ENCODE peak calls at places on chromosomes 12 and 14, in nine cellular contexts. One of them, this sample, is unnamed.

GRCh38 chr12:119710374-119710773 is 42.4 kb downstream of the PRKAB1 start:
- DNase-seq in heart right ventricle: no peak
- DNase-seq in HCT116: no peak
- DNase-seq in fibroblast of pulmonary artery: no peak
- DNase-seq in A549: no peak
- DNase-seq in progenitor cell of endocrine pancreas: no peak
- DNase-seq in RWPE1: peak
- DNase-seq in Calu3: peak
- DNase-seq in neural progenitor cell: no peak
- DNase-seq in this sample: no peak

GRCh38 chr12:118336123-118336522 is 36.6 kb downstream of the TAOK3 start:
- DNase-seq in heart right ventricle: no peak
- DNase-seq in HCT116: no peak
- DNase-seq in fibroblast of pulmonary artery: no peak
- DNase-seq in A549: no peak
- DNase-seq in progenitor cell of endocrine pancreas: no peak
- DNase-seq in RWPE1: no peak
- DNase-seq in Calu3: no peak
- DNase-seq in neural progenitor cell: no peak
- DNase-seq in this sample: no peak

GRCh38 chr14:60862283-60862682 is 118.6 kb downstream of the TRMT5 start:
- DNase-seq in heart right ventricle: peak
- DNase-seq in HCT116: no peak
- DNase-seq in fibroblast of pulmonary artery: peak
- DNase-seq in A549: no peak
- DNase-seq in progenitor cell of endocrine pancreas: no peak
- DNase-seq in RWPE1: no peak
- DNase-seq in Calu3: peak
- DNase-seq in neural progenitor cell: no peak
- DNase-seq in this sample: peak

GRCh38 chr12:133083345-133083744 is 2.6 kb downstream of the ZNF140 start:
- DNase-seq in heart right ventricle: no peak
- DNase-seq in HCT116: no peak
- DNase-seq in fibroblast of pulmonary artery: no peak
- DNase-seq in A549: no peak
- DNase-seq in progenitor cell of endocrine pancreas: no peak
- DNase-seq in RWPE1: no peak
- DNase-seq in Calu3: no peak
- DNase-seq in neural progenitor cell: no peak
- DNase-seq in this sample: no peak

GRCh38 chr14:34365309-34365915 is 96.6 kb downstream of the SPTSSA start:
- DNase-seq in heart right ventricle: no peak
- DNase-seq in HCT116: no peak
- DNase-seq in fibroblast of pulmonary artery: peak
- DNase-seq in A549: no peak
- DNase-seq in progenitor cell of endocrine pancreas: no peak
- DNase-seq in RWPE1: no peak
- DNase-seq in Calu3: no peak
- DNase-seq in neural progenitor cell: peak
- DNase-seq in this sample: no peak

GRCh38 chr14:96125536-96125935 is 79.1 kb upstream of the BDKRB2 start:
- DNase-seq in heart right ventricle: no peak
- DNase-seq in HCT116: no peak
- DNase-seq in fibroblast of pulmonary artery: peak
- DNase-seq in A549: no peak
- DNase-seq in progenitor cell of endocrine pancreas: no peak
- DNase-seq in RWPE1: no peak
- DNase-seq in Calu3: no peak
- DNase-seq in neural progenitor cell: no peak
- DNase-seq in this sample: no peak

GRCh38 chr14:21095430-21096205 is 2.8 kb downstream of the ZNF219 start:
- DNase-seq in heart right ventricle: peak
- DNase-seq in HCT116: no peak
- DNase-seq in fibroblast of pulmonary artery: peak
- DNase-seq in A549: no peak
- DNase-seq in progenitor cell of endocrine pancreas: no peak
- DNase-seq in RWPE1: no peak
- DNase-seq in Calu3: no peak
- DNase-seq in neural progenitor cell: peak
- DNase-seq in this sample: no peak

GRCh38 chr14:35632276-35633071 is 98.5 kb downstream of the INSM2 start:
- DNase-seq in heart right ventricle: no peak
- DNase-seq in HCT116: no peak
- DNase-seq in fibroblast of pulmonary artery: peak
- DNase-seq in A549: no peak
- DNase-seq in progenitor cell of endocrine pancreas: no peak
- DNase-seq in RWPE1: no peak
- DNase-seq in Calu3: no peak
- DNase-seq in neural progenitor cell: no peak
- DNase-seq in this sample: no peak

GRCh38 chr12:14665354-14666348 is 30.7 kb downstream of the GUCY2C start:
- DNase-seq in heart right ventricle: no peak
- DNase-seq in HCT116: peak
- DNase-seq in fibroblast of pulmonary artery: no peak
- DNase-seq in A549: no peak
- DNase-seq in progenitor cell of endocrine pancreas: no peak
- DNase-seq in RWPE1: peak
- DNase-seq in Calu3: no peak
- DNase-seq in neural progenitor cell: peak
- DNase-seq in this sample: no peak

GRCh38 chr14:87690076-87690661 is 302.8 kb downstream of the GALC start:
- DNase-seq in heart right ventricle: no peak
- DNase-seq in HCT116: no peak
- DNase-seq in fibroblast of pulmonary artery: no peak
- DNase-seq in A549: no peak
- DNase-seq in progenitor cell of endocrine pancreas: no peak
- DNase-seq in RWPE1: no peak
- DNase-seq in Calu3: no peak
- DNase-seq in neural progenitor cell: peak
- DNase-seq in this sample: no peak

GRCh38 chr14:63486729-63487128 is 56.4 kb downstream of the PPP2R5E start:
- DNase-seq in heart right ventricle: no peak
- DNase-seq in HCT116: no peak
- DNase-seq in fibroblast of pulmonary artery: no peak
- DNase-seq in A549: no peak
- DNase-seq in progenitor cell of endocrine pancreas: no peak
- DNase-seq in RWPE1: no peak
- DNase-seq in Calu3: no peak
- DNase-seq in neural progenitor cell: no peak
- DNase-seq in this sample: no peak

GRCh38 chr14:101665478-101666078 is 95.9 kb upstream of the PPP2R5C start:
- DNase-seq in heart right ventricle: no peak
- DNase-seq in HCT116: peak
- DNase-seq in fibroblast of pulmonary artery: peak
- DNase-seq in A549: peak
- DNase-seq in progenitor cell of endocrine pancreas: peak
- DNase-seq in RWPE1: peak
- DNase-seq in Calu3: peak
- DNase-seq in neural progenitor cell: peak
- DNase-seq in this sample: no peak

GRCh38 chr14:37559386-37559785 is 35.7 kb downstream of the FOXA1 start:
- DNase-seq in heart right ventricle: no peak
- DNase-seq in HCT116: no peak
- DNase-seq in fibroblast of pulmonary artery: peak
- DNase-seq in A549: no peak
- DNase-seq in progenitor cell of endocrine pancreas: no peak
- DNase-seq in RWPE1: no peak
- DNase-seq in Calu3: no peak
- DNase-seq in neural progenitor cell: no peak
- DNase-seq in this sample: no peak

GRCh38 chr12:30447061-30447750 is 248.5 kb downstream of the IPO8 start:
- DNase-seq in heart right ventricle: no peak
- DNase-seq in HCT116: no peak
- DNase-seq in fibroblast of pulmonary artery: peak
- DNase-seq in A549: no peak
- DNase-seq in progenitor cell of endocrine pancreas: no peak
- DNase-seq in RWPE1: no peak
- DNase-seq in Calu3: no peak
- DNase-seq in neural progenitor cell: no peak
- DNase-seq in this sample: no peak

GRCh38 chr14:106518054-106518943 is 991.9 kb downstream of the TMEM121 start:
- DNase-seq in heart right ventricle: no peak
- DNase-seq in HCT116: no peak
- DNase-seq in fibroblast of pulmonary artery: no peak
- DNase-seq in A549: no peak
- DNase-seq in progenitor cell of endocrine pancreas: no peak
- DNase-seq in RWPE1: no peak
- DNase-seq in Calu3: peak
- DNase-seq in neural progenitor cell: no peak
- DNase-seq in this sample: peak

GRCh38 chr12:20350495-20350894 is 17.8 kb upstream of the PDE3A start:
- DNase-seq in heart right ventricle: no peak
- DNase-seq in HCT116: no peak
- DNase-seq in fibroblast of pulmonary artery: peak
- DNase-seq in A549: no peak
- DNase-seq in progenitor cell of endocrine pancreas: no peak
- DNase-seq in RWPE1: no peak
- DNase-seq in Calu3: no peak
- DNase-seq in neural progenitor cell: no peak
- DNase-seq in this sample: no peak

GRCh38 chr12:19671695-19672094 is 232.4 kb downstream of the AEBP2 start:
- DNase-seq in heart right ventricle: no peak
- DNase-seq in HCT116: no peak
- DNase-seq in fibroblast of pulmonary artery: no peak
- DNase-seq in A549: no peak
- DNase-seq in progenitor cell of endocrine pancreas: no peak
- DNase-seq in RWPE1: no peak
- DNase-seq in Calu3: no peak
- DNase-seq in neural progenitor cell: no peak
- DNase-seq in this sample: no peak

DNA sequence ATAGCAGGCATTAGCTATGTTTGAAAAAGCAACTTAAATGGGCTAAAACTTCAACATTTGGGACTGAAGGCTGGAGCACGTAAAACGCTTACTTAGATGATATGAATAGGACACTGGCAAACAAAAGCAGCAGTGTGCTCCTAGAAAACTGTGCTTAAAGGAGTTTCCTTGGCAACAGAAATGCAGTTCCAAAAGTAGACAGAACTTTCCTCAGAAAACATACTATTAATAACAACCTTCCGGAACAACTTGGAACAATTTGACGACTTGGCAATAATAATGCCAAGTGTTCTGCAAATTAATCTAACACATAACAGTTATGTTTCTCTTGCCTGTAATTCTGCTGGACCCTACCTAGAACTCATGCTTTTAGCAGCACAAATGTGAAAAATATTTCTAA is 235.4 kb upstream of the NPAS3 start:
- DNase-seq in heart right ventricle: peak
- DNase-seq in HCT116: no peak
- DNase-seq in fibroblast of pulmonary artery: peak
- DNase-seq in A549: no peak
- DNase-seq in progenitor cell of endocrine pancreas: no peak
- DNase-seq in RWPE1: no peak
- DNase-seq in Calu3: no peak
- DNase-seq in neural progenitor cell: no peak
- DNase-seq in this sample: no peak
- TF ChIP-seq CTCF in heart right ventricle: no peak
- TF ChIP-seq CTCF in HCT116: no peak
- TF ChIP-seq CTCF in fibroblast of pulmonary artery: no peak
- TF ChIP-seq CTCF in A549: no peak
- TF ChIP-seq CTCF in progenitor cell of endocrine pancreas: no peak
- TF ChIP-seq CTCF in RWPE1: no peak
- TF ChIP-seq CTCF in Calu3: no peak
- TF ChIP-seq CTCF in neural progenitor cell: no peak
- TF ChIP-seq CTCF in this sample: no peak

DNA sequence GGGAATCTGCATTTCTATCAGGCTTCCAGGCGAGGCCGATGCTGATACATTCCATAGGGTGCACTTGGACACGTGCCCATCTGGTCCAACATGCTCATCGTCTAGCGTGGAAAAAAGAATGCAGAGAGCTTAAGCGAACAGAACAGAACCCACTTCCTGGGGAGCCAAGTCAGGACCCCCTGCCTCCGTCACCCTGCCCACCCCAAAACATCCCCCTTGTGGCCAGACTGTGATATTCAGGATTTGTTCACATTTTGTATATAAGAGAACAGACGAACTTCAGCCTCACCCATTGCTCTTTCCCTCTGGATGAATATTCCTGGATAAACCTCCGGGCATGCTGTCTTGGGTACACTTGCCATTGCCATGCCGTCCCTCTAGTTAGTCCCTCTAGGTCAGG is 4.3 kb upstream of the PIWIL1 start:
- DNase-seq in heart right ventricle: no peak
- DNase-seq in HCT116: no peak
- DNase-seq in fibroblast of pulmonary artery: no peak
- DNase-seq in A549: no peak
- DNase-seq in progenitor cell of endocrine pancreas: no peak
- DNase-seq in RWPE1: no peak
- DNase-seq in Calu3: no peak
- DNase-seq in neural progenitor cell: no peak
- DNase-seq in this sample: no peak
- TF ChIP-seq CTCF in heart right ventricle: no peak
- TF ChIP-seq CTCF in HCT116: no peak
- TF ChIP-seq CTCF in fibroblast of pulmonary artery: no peak
- TF ChIP-seq CTCF in A549: no peak
- TF ChIP-seq CTCF in progenitor cell of endocrine pancreas: no peak
- TF ChIP-seq CTCF in RWPE1: no peak
- TF ChIP-seq CTCF in Calu3: no peak
- TF ChIP-seq CTCF in neural progenitor cell: peak
- TF ChIP-seq CTCF in this sample: no peak

GRCh38 chr14:25833341-25834121 is 764.3 kb downstream of the NOVA1 start:
- DNase-seq in heart right ventricle: no peak
- DNase-seq in HCT116: no peak
- DNase-seq in fibroblast of pulmonary artery: peak
- DNase-seq in A549: no peak
- DNase-seq in progenitor cell of endocrine pancreas: peak
- DNase-seq in RWPE1: peak
- DNase-seq in Calu3: no peak
- DNase-seq in neural progenitor cell: peak
- DNase-seq in this sample: no peak
- TF ChIP-seq CTCF in heart right ventricle: no peak
- TF ChIP-seq CTCF in HCT116: no peak
- TF ChIP-seq CTCF in fibroblast of pulmonary artery: peak
- TF ChIP-seq CTCF in A549: no peak
- TF ChIP-seq CTCF in progenitor cell of endocrine pancreas: peak
- TF ChIP-seq CTCF in RWPE1: peak
- TF ChIP-seq CTCF in Calu3: no peak
- TF ChIP-seq CTCF in neural progenitor cell: peak
- TF ChIP-seq CTCF in this sample: peak

DNA sequence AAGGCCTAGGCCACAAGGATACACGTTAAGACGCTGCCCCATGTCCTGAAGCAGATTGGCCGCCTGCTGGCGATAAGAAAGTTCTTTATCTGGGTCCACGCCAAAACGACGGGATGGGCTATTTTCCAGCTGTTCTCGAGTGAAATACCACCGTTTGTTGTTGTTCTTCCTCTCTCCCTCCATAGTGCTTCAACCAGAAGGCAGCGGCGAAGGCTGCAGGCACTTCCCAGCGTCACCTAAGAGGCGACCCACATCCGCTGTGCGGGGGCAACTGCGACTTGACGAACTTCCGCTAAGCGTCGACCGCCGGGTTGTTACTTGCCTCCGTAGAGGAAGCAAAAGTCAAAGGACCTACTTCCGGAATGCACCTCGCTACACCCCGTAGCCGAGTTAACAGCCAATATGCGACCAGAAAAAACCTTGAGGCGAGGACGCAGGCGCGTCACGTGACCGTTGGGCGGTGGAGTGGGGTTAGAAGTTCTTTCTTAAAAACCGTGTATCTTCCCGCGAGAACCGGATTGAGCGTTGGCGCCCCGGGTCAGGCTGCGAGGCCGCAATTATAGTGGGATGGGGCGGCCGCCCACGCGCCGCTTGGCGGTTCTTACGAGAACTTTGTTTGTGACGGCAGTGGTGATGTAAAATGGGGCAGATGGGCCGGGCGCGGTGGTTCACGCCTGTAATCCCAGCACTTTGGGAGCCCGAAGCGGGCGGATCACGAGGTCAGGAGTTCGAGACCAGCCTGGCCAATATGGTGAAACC is at the start of gene CCNT1:
- DNase-seq in heart right ventricle: peak
- DNase-seq in HCT116: peak
- DNase-seq in fibroblast of pulmonary artery: peak
- DNase-seq in A549: peak
- DNase-seq in progenitor cell of endocrine pancreas: peak
- DNase-seq in RWPE1: peak
- DNase-seq in Calu3: peak
- DNase-seq in neural progenitor cell: peak
- DNase-seq in this sample: peak
- TF ChIP-seq CTCF in heart right ventricle: peak
- TF ChIP-seq CTCF in HCT116: peak
- TF ChIP-seq CTCF in fibroblast of pulmonary artery: peak
- TF ChIP-seq CTCF in A549: no peak
- TF ChIP-seq CTCF in progenitor cell of endocrine pancreas: peak
- TF ChIP-seq CTCF in RWPE1: no peak
- TF ChIP-seq CTCF in Calu3: no peak
- TF ChIP-seq CTCF in neural progenitor cell: peak
- TF ChIP-seq CTCF in this sample: peak

This sample was measured in tibial nerve.